ENCODE peak calls at places on chromosomes 1 and 21, in seven cellular contexts. K is IMR-90, D is K562, P is H1, A is SK-N-SH, J is HepG2, Z is GM12878. Q is an unnamed sample. For H3K4me1, the result is how much of the 10 kb centered on the place peaks cover.

GRCh38 chr21:44929242-44929798 is 8.6 kb upstream of the ITGB2 start:
- DNase-seq in K (no peak), D (no peak), P (no peak), A (no peak), J (no peak), Z (no peak), Q (no peak)

GRCh38 chr1:114482585-114482984 is 28.4 kb downstream of the TRIM33 start:
- DNase-seq in K (no peak), D (no peak), P (no peak), A (no peak), J (no peak), Z (no peak), Q (no peak)

GRCh38 chr1:84712288-84712874 is 22.1 kb upstream of the SSX2IP start:
- DNase-seq in K (peak), D (no peak), P (no peak), A (no peak), J (no peak), Z (no peak), Q (no peak)

GRCh38 chr1:208185801-208186201 is 58.4 kb downstream of the PLXNA2 start:
- DNase-seq in K (peak), D (no peak), P (no peak), A (no peak), J (no peak), Z (no peak), Q (no peak)

GRCh38 chr1:109789771-109790170 is 26.0 kb upstream of the EPS8L3 start:
- DNase-seq in K (no peak), D (no peak), P (no peak), A (peak), J (no peak), Z (no peak), Q (no peak)

GRCh38 chr1:160120797-160121196 is 5.2 kb downstream of the ATP1A2 start:
- DNase-seq in K (no peak), D (no peak), P (no peak), A (no peak), J (no peak), Z (no peak), Q (no peak)

GRCh38 chr1:70818391-70818790 is 229.2 kb downstream of the PTGER3 start:
- DNase-seq in K (no peak), D (no peak), P (no peak), A (no peak), J (no peak), Z (no peak), Q (no peak)

GRCh38 chr1:15260418-15261154 is 13.6 kb downstream of the FHAD1 start:
- DNase-seq in K (peak), D (peak), P (peak), A (no peak), J (peak), Z (no peak), Q (no peak)

GRCh38 chr1:22031214-22031962 is 21.1 kb upstream of the CDC42 start:
- DNase-seq in K (no peak), D (no peak), P (no peak), A (peak), J (peak), Z (no peak), Q (no peak)

DNA sequence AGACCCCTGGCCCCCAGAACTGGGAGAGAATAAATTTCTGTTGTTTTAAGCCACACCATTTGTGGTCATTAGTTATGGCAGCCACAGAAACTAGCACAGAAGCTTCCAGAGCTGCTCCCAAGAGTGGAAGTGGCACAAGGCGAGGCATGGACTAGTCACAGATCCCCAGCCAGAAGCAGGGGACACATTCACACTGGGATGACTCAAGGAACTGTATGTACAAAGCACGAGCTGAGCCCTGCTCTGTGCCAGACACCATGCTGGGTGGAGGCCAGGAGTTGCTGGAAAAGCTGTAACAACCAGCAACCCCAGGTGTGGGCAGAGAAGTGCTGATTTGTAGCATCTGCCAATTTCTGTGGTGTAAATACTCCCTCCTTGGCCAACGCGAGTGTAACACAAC is 55.6 kb downstream of the TCP10L start:
- DNase-seq in K (no peak), D (no peak), P (no peak), A (no peak), J (no peak), Z (no peak), Q (no peak)
- H3K4me1 ChIP-seq in K (under half), D (under half), P (under half), A (under half), J (under half), Z (under half), Q (under half)

DNA sequence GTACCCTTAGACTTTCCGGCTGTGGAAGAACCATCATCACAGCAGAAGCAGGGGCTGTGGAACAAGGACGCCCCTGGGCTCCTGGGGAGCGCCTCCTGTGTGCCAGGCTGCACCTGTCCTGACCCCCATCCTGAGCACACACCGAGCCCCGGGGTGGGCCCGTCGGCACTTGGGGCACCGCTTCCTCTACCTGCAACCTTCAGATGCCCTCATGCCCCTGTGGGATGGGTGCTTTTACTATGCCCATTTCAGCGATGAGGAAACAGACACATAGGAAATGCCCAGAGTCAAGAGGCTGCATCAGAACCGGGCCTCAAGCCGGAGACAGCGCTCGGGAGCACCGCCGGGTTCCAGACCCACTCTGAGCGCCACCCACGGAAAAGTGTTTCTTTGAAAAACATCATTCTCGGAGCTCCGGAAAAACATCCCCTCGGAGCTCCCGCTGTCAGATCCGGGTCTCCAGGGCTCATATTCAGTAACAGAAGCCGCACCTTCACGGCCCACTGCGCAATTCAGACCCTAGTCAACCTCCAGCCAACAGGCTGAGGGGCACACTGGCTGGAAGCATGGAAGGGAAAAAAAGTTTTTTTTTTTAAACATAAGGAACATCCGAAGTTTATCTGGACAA is 8.0 kb downstream of the TPRG1L start:
- DNase-seq in K (no peak), D (no peak), P (no peak), A (no peak), J (no peak), Z (no peak), Q (no peak)
- TF ChIP-seq RFX5 in K (no peak), D (no peak), P (no peak), A (no peak), J (no peak), Z (no peak), Q (no peak)

DNA sequence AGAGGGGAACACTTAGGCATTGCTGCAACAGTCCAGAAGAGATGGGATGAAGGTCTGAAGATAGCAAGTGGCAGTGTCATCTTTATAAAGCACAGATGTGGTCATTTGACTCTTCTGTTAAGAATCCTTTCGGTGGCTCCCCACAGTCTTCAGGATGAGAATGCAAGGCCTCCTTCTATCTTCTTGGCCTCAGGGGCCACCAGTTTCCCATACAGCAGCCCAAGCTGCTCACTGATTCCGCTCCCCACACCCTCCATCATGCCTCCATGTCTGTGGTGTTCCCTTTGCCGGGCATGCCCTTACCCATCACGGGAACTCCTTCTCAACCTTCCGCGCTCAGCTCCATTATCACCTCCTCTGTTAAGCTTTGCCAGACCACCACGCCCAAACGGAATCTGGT is 16.1 kb upstream of the MFSD2A start:
- DNase-seq in K (no peak), D (no peak), P (no peak), A (no peak), J (no peak), Z (no peak), Q (no peak)
- H3K4me1 ChIP-seq in K (under half), D (under half), P (under half), A (under half), J (under half), Z (under half), Q (under half)

GRCh38 chr21:41612674-41613250 is 104.8 kb upstream of the TMPRSS2 start:
- DNase-seq in K (peak), D (peak), P (peak), A (peak), J (peak), Z (no peak), Q (peak)
- TF ChIP-seq RFX5 in K (no peak), D (no peak), P (no peak), A (no peak), J (no peak), Z (no peak), Q (no peak)

GRCh38 chr21:42461185-42461520 is 34.9 kb downstream of the RSPH1 start:
- DNase-seq in K (no peak), D (no peak), P (no peak), A (no peak), J (no peak), Z (no peak), Q (no peak)
- H3K4me1 ChIP-seq in K (under half), D (under half), P (under half), A (under half), J (under half), Z (half or more), Q (under half)

GRCh38 chr1:43951021-43951985 is 4.6 kb downstream of the IPO13 start:
- DNase-seq in K (peak), D (no peak), P (no peak), A (no peak), J (no peak), Z (no peak), Q (no peak)
- TF ChIP-seq RFX5 in K (no peak), D (no peak), P (no peak), A (no peak), J (no peak), Z (no peak), Q (no peak)

GRCh38 chr1:172900359-172900997 is 150.3 kb downstream of the TNFSF18 start:
- DNase-seq in K (no peak), D (no peak), P (no peak), A (no peak), J (no peak), Z (no peak), Q (no peak)
- H3K4me1 ChIP-seq in K (under half), D (under half), P (under half), A (under half), J (under half), Z (under half), Q (under half)

GRCh38 chr1:209886219-209886536 is 51.8 kb upstream of the SYT14 start:
- DNase-seq in K (no peak), D (no peak), P (no peak), A (no peak), J (no peak), Z (no peak), Q (no peak)

GRCh38 chr1:209883341-209883971 is 54.6 kb upstream of the SYT14 start:
- DNase-seq in K (peak), D (no peak), P (no peak), A (no peak), J (no peak), Z (no peak), Q (no peak)

GRCh38 chr1:209884249-209884648 is 53.8 kb upstream of the SYT14 start:
- DNase-seq in K (peak), D (no peak), P (no peak), A (no peak), J (no peak), Z (no peak), Q (no peak)

GRCh38 chr1:209885403-209886218 is 52.4 kb upstream of the SYT14 start:
- DNase-seq in K (no peak), D (no peak), P (no peak), A (no peak), J (no peak), Z (no peak), Q (no peak)

GRCh38 chr1:209884665-209885117 is 53.3 kb upstream of the SYT14 start:
- DNase-seq in K (peak), D (peak), P (no peak), A (no peak), J (peak), Z (peak), Q (peak)
- TF ChIP-seq RFX5 in K (no peak), D (no peak), P (no peak), A (no peak), J (no peak), Z (no peak), Q (no peak)

GRCh38 chr1:1857096-1857703 is 33.7 kb downstream of the GNB1 start:
- DNase-seq in K (no peak), D (no peak), P (no peak), A (no peak), J (no peak), Z (no peak), Q (no peak)

GRCh38 chr1:1858382-1859086 is 32.4 kb downstream of the GNB1 start:
- DNase-seq in K (peak), D (peak), P (no peak), A (peak), J (peak), Z (no peak), Q (peak)

GRCh38 chr1:1861339-1861730 is 29.6 kb downstream of the GNB1 start:
- DNase-seq in K (no peak), D (no peak), P (no peak), A (no peak), J (no peak), Z (no peak), Q (no peak)

GRCh38 chr1:1867164-1867563 is 23.7 kb downstream of the GNB1 start:
- DNase-seq in K (no peak), D (no peak), P (no peak), A (no peak), J (no peak), Z (no peak), Q (no peak)

DNA sequence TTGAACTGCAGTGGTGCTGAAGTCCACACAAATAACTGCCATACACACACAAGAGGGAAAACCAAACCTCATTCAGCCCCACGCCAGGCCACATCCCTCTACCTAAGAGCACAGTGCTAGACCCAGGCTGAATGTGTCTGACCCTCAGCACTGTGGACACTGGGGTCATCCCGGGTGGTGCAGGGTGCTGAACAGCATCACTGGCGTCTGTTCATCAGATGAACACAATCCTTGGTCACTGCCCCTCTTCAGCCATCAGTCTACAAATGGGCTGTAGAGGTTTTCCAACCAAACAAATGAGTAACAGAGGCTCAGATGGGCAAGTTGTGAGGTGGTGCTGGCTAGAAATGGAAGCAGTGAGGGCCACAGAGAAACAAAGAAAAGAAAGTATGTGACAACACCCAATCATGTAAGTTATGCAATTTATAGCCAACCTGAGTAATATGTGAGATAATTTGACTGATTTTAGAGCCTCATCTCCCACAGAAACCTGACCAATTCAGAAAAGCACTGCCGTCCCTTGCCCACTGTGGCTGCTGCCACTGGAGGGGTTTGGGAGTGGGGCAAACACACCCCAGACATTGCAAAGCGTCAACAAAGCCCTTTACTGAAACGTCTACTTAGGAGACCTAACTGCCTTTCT is 27.9 kb downstream of the GNB1 start:
- DNase-seq in K (peak), D (no peak), P (no peak), A (no peak), J (no peak), Z (no peak), Q (no peak)
- H3K4me1 ChIP-seq in K (under half), D (under half), P (under half), A (under half), J (half or more), Z (half or more), Q (under half)

Q was measured in A549.